ENCODE peak calls at places on chromosomes 4 and X, in five cellular contexts. I is OCI-LY7, J is HCT116, K is neural progenitor cell, W is GM23248. M is an unnamed sample. For H4K20me1, the result is how much of the 10 kb centered on the place peaks cover.

GRCh38 chr4:189502841-189503240 is 437.8 kb upstream of the FRG1 start:
- DNase-seq in I (no peak), J (no peak), K (no peak), W (no peak), M (peak)

GRCh38 chr4:22237155-22237751 is 278.6 kb downstream of the ADGRA3 start:
- DNase-seq in I (no peak), J (peak), K (peak), W (peak), M (no peak)

GRCh38 chr4:139736257-139736626 is 70.6 kb downstream of the MGST2 start:
- DNase-seq in I (no peak), J (no peak), K (peak), W (peak), M (no peak)

GRCh38 chr4:164304861-164305260 is 449.1 kb upstream of the SMIM31 start:
- DNase-seq in I (no peak), J (no peak), K (no peak), W (no peak), M (peak)

GRCh38 chrX:11100281-11101035 is 10.7 kb upstream of the HCCS start:
- DNase-seq in I (no peak), J (no peak), K (peak), W (peak), M (peak)

GRCh38 chr4:8019396-8020365 is 80.0 kb upstream of the AFAP1 start:
- DNase-seq in I (no peak), J (no peak), K (no peak), W (peak), M (peak)

GRCh38 chr4:168857546-168858314 is 152.3 kb downstream of the CBR4 start:
- DNase-seq in I (no peak), J (no peak), K (no peak), W (no peak), M (no peak)

GRCh38 chr4:145012841-145013240 is 85.2 kb downstream of the ANAPC10 start:
- DNase-seq in I (no peak), J (no peak), K (no peak), W (peak), M (peak)

GRCh38 chr4:77418333-77418732 is 187.3 kb upstream of the CXCL13 start:
- DNase-seq in I (peak), J (peak), K (no peak), W (peak), M (peak)

GRCh38 chr4:92099851-92100250 is 203.9 kb upstream of the GRID2 start:
- DNase-seq in I (no peak), J (no peak), K (no peak), W (no peak), M (no peak)

GRCh38 chr4:83024233-83024632 is 10.8 kb upstream of the COPS4 start:
- DNase-seq in I (no peak), J (no peak), K (no peak), W (peak), M (no peak)

GRCh38 chr4:83019794-83020497 is 9.3 kb upstream of the LIN54 start:
- DNase-seq in I (no peak), J (no peak), K (no peak), W (no peak), M (no peak)

GRCh38 chr4:83025563-83025962 is 9.4 kb upstream of the COPS4 start:
- DNase-seq in I (peak), J (no peak), K (no peak), W (no peak), M (no peak)

DNA sequence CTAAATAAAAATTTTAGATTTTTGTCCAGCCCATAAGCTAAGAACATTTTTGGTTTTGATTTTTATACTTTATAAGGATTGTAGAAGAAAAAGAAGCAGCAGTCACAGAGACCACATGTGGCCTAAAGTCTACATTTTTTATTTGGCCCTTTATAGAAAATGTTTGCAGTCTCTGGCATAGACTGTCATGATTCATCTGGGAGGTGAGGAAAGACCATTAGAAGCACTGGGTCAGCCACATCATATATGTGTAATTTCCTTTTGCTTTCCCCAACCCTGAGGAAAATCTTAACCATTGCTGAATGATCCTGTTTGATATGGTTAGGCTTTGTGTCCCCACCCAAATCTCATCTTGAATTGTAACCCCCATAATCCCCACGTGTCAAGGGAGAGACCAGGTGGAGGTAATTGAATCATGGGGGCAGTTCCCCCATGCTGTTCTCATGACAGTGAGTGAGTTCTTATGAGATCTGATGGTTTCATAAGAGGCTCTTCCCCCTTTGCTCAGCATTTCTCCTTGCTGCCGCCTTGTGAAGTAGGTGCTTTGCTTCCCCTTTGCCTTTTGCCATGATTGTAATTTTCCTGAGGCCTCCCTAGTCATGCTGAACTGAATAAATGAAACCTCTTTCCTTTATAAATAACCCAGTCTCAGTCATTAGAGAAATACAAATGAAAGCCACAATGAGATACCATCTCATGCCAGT is 12.1 kb upstream of the COPS4 start:
- DNase-seq in I (no peak), J (no peak), K (no peak), W (peak), M (peak)
- H3K4me3 ChIP-seq in I (no peak), J (no peak), K (no peak), W (no peak), M (no peak)

GRCh38 chr4:165872443-165873297 is at the start of gene TLL1:
- DNase-seq in I (no peak), J (no peak), K (peak), W (no peak), M (peak)

GRCh38 chr4:165873298-165874071 is 448 bp downstream of the TLL1 start:
- DNase-seq in I (no peak), J (no peak), K (peak), W (peak), M (peak)

GRCh38 chr4:165865995-165866650 is 6.9 kb upstream of the TLL1 start:
- DNase-seq in I (no peak), J (no peak), K (no peak), W (no peak), M (no peak)

GRCh38 chr4:165864228-165864627 is 8.8 kb upstream of the TLL1 start:
- DNase-seq in I (peak), J (no peak), K (peak), W (no peak), M (no peak)

GRCh38 chr4:165867961-165868360 is 5.1 kb upstream of the TLL1 start:
- DNase-seq in I (no peak), J (no peak), K (no peak), W (no peak), M (no peak)
- H2AFZ ChIP-seq in I (no peak), J (no peak), K (no peak), W (no peak), M (no peak)

GRCh38 chr4:1899149-1900086 is 28.2 kb downstream of the NSD2 start:
- DNase-seq in I (peak), J (peak), K (peak), W (peak), M (peak)
- H4K20me1 ChIP-seq in I (under half), J (under half), K (half or more), W (under half), M (under half)

DNA sequence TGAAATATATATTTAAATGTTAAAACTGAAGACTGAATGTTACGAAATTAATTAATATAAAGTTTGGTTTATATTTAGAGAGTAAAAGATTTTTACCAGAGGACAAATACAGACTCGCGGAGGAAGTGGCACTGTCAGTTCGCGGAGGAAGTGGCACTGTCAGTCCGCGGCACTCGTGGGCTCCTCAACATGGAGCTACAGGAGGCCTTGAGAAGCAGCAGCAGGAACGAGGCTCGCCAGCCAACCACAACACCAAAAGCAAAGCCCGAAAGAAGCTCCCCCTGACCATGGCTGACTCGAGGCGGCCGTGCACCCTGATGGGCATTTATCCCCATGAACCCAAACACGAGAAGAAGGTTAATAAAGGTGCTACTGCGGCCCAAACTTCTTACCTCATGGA is 125.3 kb upstream of the PABPC4L start:
- DNase-seq in I (no peak), J (no peak), K (no peak), W (no peak), M (no peak)
- H3K4me3 ChIP-seq in I (no peak), J (no peak), K (no peak), W (no peak), M (no peak)

GRCh38 chr4:187478292-187479205 is 517.0 kb upstream of the ZFP42 start:
- DNase-seq in I (no peak), J (no peak), K (no peak), W (peak), M (peak)

GRCh38 chr4:187477224-187477623 is 518.3 kb upstream of the ZFP42 start:
- DNase-seq in I (no peak), J (no peak), K (no peak), W (no peak), M (no peak)

GRCh38 chr4:187484186-187484585 is 511.4 kb upstream of the ZFP42 start:
- DNase-seq in I (no peak), J (no peak), K (no peak), W (no peak), M (no peak)

GRCh38 chr4:187475901-187476300 is 519.7 kb upstream of the ZFP42 start:
- DNase-seq in I (no peak), J (no peak), K (no peak), W (no peak), M (no peak)

GRCh38 chr4:187480146-187481145 is 515.1 kb upstream of the ZFP42 start:
- DNase-seq in I (no peak), J (no peak), K (no peak), W (peak), M (peak)
- H2AFZ ChIP-seq in I (no peak), J (no peak), K (no peak), W (no peak), M (peak)

GRCh38 chrX:153590961-153591956 is 7.7 kb downstream of the CCNQ start:
- DNase-seq in I (peak), J (no peak), K (no peak), W (no peak), M (no peak)
- H4K20me1 ChIP-seq in I (under half), J (under half), K (under half), W (under half), M (under half)

GRCh38 chrX:138925330-138925729 is 213.8 kb upstream of the FGF13 start:
- DNase-seq in I (no peak), J (no peak), K (no peak), W (peak), M (peak)

GRCh38 chrX:138930546-138930945 is 219.0 kb upstream of the FGF13 start:
- DNase-seq in I (no peak), J (no peak), K (no peak), W (no peak), M (no peak)

GRCh38 chrX:138928737-138929459 is 217.4 kb upstream of the FGF13 start:
- DNase-seq in I (no peak), J (no peak), K (no peak), W (no peak), M (no peak)

GRCh38 chrX:138929905-138930304 is 218.4 kb upstream of the FGF13 start:
- DNase-seq in I (no peak), J (no peak), K (no peak), W (no peak), M (no peak)
- H3K4me3 ChIP-seq in I (no peak), J (no peak), K (no peak), W (no peak), M (no peak)

GRCh38 chrX:102654696-102655095 is 3.4 kb downstream of the GPRASP1 start:
- DNase-seq in I (no peak), J (no peak), K (no peak), W (no peak), M (no peak)

GRCh38 chrX:102650903-102651241 is 411 bp upstream of the GPRASP1 start:
- DNase-seq in I (no peak), J (no peak), K (no peak), W (no peak), M (no peak)

GRCh38 chrX:102651242-102651967 is at the start of gene GPRASP1:
- DNase-seq in I (no peak), J (no peak), K (peak), W (peak), M (no peak)

GRCh38 chrX:102651968-102652744 is 873 bp downstream of the GPRASP1 start:
- DNase-seq in I (no peak), J (no peak), K (peak), W (peak), M (no peak)
- H2AFZ ChIP-seq in I (no peak), J (no peak), K (no peak), W (peak), M (peak)

GRCh38 chr4:143184217-143184502 is 557 bp upstream of the USP38 start:
- DNase-seq in I (peak), J (no peak), K (no peak), W (no peak), M (no peak)

GRCh38 chr4:143184503-143185252 is at the start of gene USP38:
- DNase-seq in I (peak), J (peak), K (peak), W (peak), M (peak)

GRCh38 chr4:143186202-143186601 is 1.5 kb downstream of the USP38 start:
- DNase-seq in I (no peak), J (no peak), K (peak), W (peak), M (peak)

GRCh38 chr4:143186634-143187033 is 1.9 kb downstream of the USP38 start:
- DNase-seq in I (peak), J (no peak), K (peak), W (peak), M (peak)

GRCh38 chr4:143185253-143186107 is 763 bp downstream of the USP38 start:
- DNase-seq in I (peak), J (no peak), K (peak), W (peak), M (peak)
- H4K20me1 ChIP-seq in I (under half), J (under half), K (under half), W (under half), M (under half)